ENCODE peak calls at places on chromosomes 5 and 9, in four cellular contexts. F is mesenchymal stem cell, D is neuronal stem cell, L is mesendoderm. O is an unnamed sample.

GRCh38 chr5:65034782-65035181 is 266.1 kb downstream of the CWC27 start:
- DNase-seq in F (no peak), D (no peak), L (peak; percentile 37), O (peak; percentile 60)

GRCh38 chr5:177317959-177318377 is 6.3 kb upstream of the MXD3 start:
- DNase-seq in F (peak; percentile 82), D (peak; percentile 55), L (peak; percentile 80), O (peak; percentile 80)

GRCh38 chr9:126844085-126844484 is 16.4 kb upstream of the ZBTB34 start:
- DNase-seq in F (peak; percentile 50), D (no peak), L (no peak), O (no peak)

GRCh38 chr5:150582281-150582791 is 58.1 kb upstream of the SYNPO start:
- DNase-seq in F (peak; percentile 79), D (no peak), L (no peak), O (no peak)

GRCh38 chr9:116506685-116507084 is 180.4 kb upstream of the TRIM32 start:
- DNase-seq in F (no peak), D (no peak), L (no peak), O (no peak)

GRCh38 chr9:76658510-76659231 is 105.6 kb upstream of the PCA3 start:
- DNase-seq in F (peak; percentile 78), D (no peak), L (peak; percentile 79), O (no peak)

GRCh38 chr9:79581388-79581787 is 9.6 kb downstream of the TLE4 start:
- DNase-seq in F (peak; percentile 68), D (no peak), L (no peak), O (no peak)

GRCh38 chr9:89746385-89747116 is 141.7 kb downstream of the GADD45G start:
- DNase-seq in F (peak; percentile 80), D (no peak), L (no peak), O (no peak)

GRCh38 chr9:38432922-38433510 is 8.8 kb upstream of the IGFBPL1 start:
- DNase-seq in F (peak; percentile 47), D (no peak), L (peak; percentile 66), O (no peak)

GRCh38 chr9:14433293-14433818 is 119.4 kb upstream of the NFIB start:
- DNase-seq in F (peak; percentile 46), D (no peak), L (no peak), O (no peak)

GRCh38 chr9:134607971-134608370 is 33.6 kb upstream of the COL5A1 start:
- DNase-seq in F (peak; percentile 67), D (no peak), L (no peak), O (no peak)

GRCh38 chr5:56323505-56323904 is 90.4 kb upstream of the ANKRD55 start:
- DNase-seq in F (peak; percentile 77), D (no peak), L (peak; percentile 67), O (no peak)

GRCh38 chr5:166618555-166618954 is 1672.9 kb upstream of the WWC1 start:
- DNase-seq in F (no peak), D (no peak), L (peak; percentile 10), O (no peak)

GRCh38 chr9:85743290-85744128 is 1.8 kb upstream of the AGTPBP1 start:
- DNase-seq in F (peak; percentile 93), D (no peak), L (peak; percentile 23), O (peak; percentile 38)

GRCh38 chr5:143657814-143658395 is 154.1 kb upstream of the HMHB1 start:
- DNase-seq in F (no peak), D (no peak), L (no peak), O (no peak)

GRCh38 chr9:110579763-110580255 is 268 bp upstream of the SVEP1 start:
- DNase-seq in F (peak; percentile 83), D (peak; percentile 45), L (peak; percentile 88), O (peak; percentile 40)

GRCh38 chr9:36592801-36593583 is 20.3 kb downstream of the MELK start:
- DNase-seq in F (no peak), D (no peak), L (no peak), O (no peak)

GRCh38 chr5:73544429-73545402 is 20.7 kb downstream of the ANKRA2 start:
- DNase-seq in F (no peak), D (no peak), L (no peak), O (no peak)

GRCh38 chr5:116953251-116953934 is 378.8 kb upstream of the SEMA6A start:
- DNase-seq in F (peak; percentile 52), D (peak; percentile 57), L (peak; percentile 92), O (no peak)

GRCh38 chr9:116020801-116021200 is 132.8 kb upstream of the PAPPA start:
- DNase-seq in F (peak; percentile 71), D (no peak), L (peak; percentile 49), O (no peak)

GRCh38 chr5:67246108-67246507 is 49.5 kb upstream of the CD180 start:
- DNase-seq in F (peak; percentile 75), D (peak; percentile 74), L (peak; percentile 65), O (no peak)

GRCh38 chr5:135013445-135013844 is 20.6 kb downstream of the PITX1 start:
- DNase-seq in F (no peak), D (no peak), L (no peak), O (no peak)

GRCh38 chr5:133246376-133247144 is 194.7 kb downstream of the HSPA4 start:
- DNase-seq in F (no peak), D (no peak), L (no peak), O (no peak)
- H2BK15ac ChIP-seq in F (no peak overlapping the region), D (no peak overlapping the region), L (no peak overlapping the region), O (no peak overlapping the region)

GRCh38 chr9:91117474-91117891 is 244.2 kb downstream of the AUH start:
- DNase-seq in F (no peak), D (no peak), L (no peak), O (no peak)

GRCh38 chr9:91119679-91120078 is 242.0 kb downstream of the AUH start:
- DNase-seq in F (peak; percentile 70), D (no peak), L (peak; percentile 89), O (no peak)

GRCh38 chr9:91117959-91118651 is 243.6 kb downstream of the AUH start:
- DNase-seq in F (peak; percentile 82), D (peak; percentile 24), L (peak; percentile 86), O (peak; percentile 73)

GRCh38 chr9:91120200-91120599 is 241.5 kb downstream of the AUH start:
- DNase-seq in F (no peak), D (no peak), L (no peak), O (no peak)

DNA sequence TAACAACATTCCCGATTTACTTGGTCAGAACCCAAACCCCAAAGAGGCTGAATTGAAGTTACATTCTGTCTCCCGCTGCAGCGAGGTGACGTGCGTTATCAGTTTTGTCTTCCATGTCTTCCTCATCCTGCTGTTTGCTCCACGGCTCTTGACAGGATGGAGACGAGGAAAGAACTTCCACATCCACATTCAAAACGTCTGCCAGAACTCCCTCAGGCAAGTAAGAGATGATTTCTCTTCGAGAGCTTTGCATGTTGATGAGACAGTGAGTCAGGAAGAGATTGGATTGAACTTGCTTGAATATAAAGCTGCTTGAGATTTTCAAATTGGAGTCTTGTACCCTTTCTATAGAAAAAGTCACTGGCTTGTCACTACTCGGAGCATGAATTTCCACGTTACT is 242.6 kb downstream of the AUH start:
- DNase-seq in F (peak; percentile 73), D (no peak), L (peak; percentile 88), O (no peak)
- H2BK15ac ChIP-seq in F (no peak overlapping the region), D (no peak overlapping the region), L (no peak overlapping the region), O (no peak overlapping the region)

DNA sequence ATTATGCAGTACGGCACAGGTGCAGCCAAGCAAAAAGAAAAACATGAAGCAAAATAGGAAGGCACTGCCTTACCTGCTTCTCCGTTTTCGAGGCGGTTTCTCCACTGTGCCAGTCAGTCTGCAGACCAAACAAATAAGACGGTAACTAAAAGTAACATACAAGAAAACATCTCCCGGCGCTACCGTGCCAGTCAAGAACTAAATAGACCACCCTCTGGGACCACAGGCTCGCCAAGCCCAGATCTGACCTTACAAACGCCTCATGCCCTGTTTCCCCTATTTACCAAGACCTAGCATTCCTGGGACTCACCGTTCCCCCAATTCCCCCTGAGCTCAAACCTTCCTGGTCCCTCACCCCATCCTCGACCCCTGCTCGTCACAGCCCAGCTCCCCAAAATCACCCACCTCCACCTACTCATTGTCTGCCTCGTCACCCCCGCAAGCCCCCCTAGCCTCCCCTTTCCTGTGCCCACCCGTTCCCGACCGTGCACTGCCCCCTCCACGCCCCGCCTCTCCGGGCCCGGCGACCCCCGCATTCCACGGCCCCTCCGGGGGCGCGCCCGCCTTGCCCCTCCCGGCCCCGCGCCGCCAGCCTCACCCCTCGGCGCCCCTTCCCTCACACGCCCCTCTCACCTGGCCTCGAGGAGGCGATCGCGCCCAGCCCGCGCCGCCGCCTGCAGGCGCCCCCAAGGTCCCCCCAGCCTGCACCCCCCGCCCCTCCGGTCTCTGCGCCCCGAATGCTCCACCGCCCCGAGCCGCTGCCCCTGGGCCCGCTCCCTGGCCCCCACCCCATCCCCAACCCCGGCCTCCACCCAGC is 560 bp downstream of the SCAI start:
- DNase-seq in F (no peak), D (no peak), L (peak; percentile 20), O (peak; percentile 31)
- H2BK15ac ChIP-seq in F (peak overlapping the region; percentile 78), D (no peak overlapping the region), L (no peak overlapping the region), O (no peak overlapping the region)

GRCh38 chr9:35490155-35490909 is 421 bp downstream of the RUSC2 start:
- DNase-seq in F (no peak), D (no peak), L (peak; percentile 65), O (peak; percentile 51)
- H2BK15ac ChIP-seq in F (peak overlapping the region; percentile 90), D (peak overlapping the region; percentile 65), L (no peak overlapping the region), O (no peak overlapping the region)

DNA sequence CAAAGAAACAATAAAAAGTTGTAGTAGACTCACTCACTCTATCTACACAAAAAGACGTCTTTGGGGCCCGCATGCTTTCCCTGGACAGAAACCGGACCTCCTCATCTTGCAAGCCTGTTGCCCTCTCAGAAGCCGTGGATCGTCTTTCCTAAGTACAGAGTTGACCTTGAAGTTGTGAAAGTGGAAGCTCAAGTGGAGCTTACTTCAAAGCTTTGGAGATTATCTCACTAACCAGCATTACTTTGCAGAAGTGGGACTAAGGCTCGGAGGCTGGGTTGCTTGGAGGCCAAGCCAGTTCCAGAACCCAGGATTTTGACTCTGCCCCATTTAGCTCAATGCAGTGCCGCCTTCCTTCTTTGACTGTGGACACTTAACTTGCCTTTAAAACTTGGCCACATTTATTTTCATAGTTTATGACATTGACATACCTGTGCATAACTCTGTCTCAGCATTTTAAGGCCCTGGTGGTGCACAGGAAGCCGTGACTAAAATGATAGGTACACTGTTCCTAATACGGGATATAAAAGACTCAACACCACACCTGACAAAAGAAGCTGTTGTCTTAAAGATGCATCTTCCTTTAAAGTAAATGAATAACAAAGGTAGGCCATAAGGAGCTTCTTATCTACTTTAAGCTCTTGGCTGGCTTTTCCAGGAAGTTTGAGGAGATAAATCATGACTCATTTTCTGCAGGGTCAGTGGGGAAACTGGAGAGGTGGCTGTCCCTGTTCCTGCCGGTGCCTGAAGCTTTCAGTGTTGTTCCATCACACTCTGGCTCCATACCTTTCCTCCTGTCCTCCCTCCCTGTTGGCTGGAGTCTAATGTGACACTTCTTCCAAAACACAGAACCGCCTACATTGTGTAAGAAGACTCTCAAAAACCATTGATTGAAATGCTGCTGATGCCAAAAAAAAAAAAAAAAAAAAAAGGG is 10.7 kb downstream of the SLC25A25 start:
- DNase-seq in F (peak; percentile 88), D (no peak), L (peak; percentile 93), O (no peak)
- H2BK15ac ChIP-seq in F (no peak overlapping the region), D (no peak overlapping the region), L (no peak overlapping the region), O (no peak overlapping the region)